ENCODE peak calls at places on chromosome 1, in four cellular contexts. One of them, this sample, is unnamed.

GRCh38 chr1:109556563-109556962 is 8.1 kb downstream of the GNAI3 start:
- DNase-seq in heart left ventricle: no peak
- DNase-seq in AG09309: no peak
- DNase-seq in ovary: no peak
- DNase-seq in this sample: no peak

GRCh38 chr1:206693592-206693991 is 8.9 kb downstream of the MAPKAPK2 start:
- DNase-seq in heart left ventricle: peak
- DNase-seq in AG09309: no peak
- DNase-seq in ovary: no peak
- DNase-seq in this sample: no peak

GRCh38 chr1:248243204-248243603 is 12.0 kb downstream of the OR2M4 start:
- DNase-seq in heart left ventricle: no peak
- DNase-seq in AG09309: no peak
- DNase-seq in ovary: no peak
- DNase-seq in this sample: no peak

GRCh38 chr1:31931241-31932225 is 6.6 kb downstream of the PTP4A2 start:
- DNase-seq in heart left ventricle: no peak
- DNase-seq in AG09309: no peak
- DNase-seq in ovary: no peak
- DNase-seq in this sample: no peak

GRCh38 chr1:8017495-8018310 is 8.4 kb downstream of the ERRFI1 start:
- DNase-seq in heart left ventricle: no peak
- DNase-seq in AG09309: peak
- DNase-seq in ovary: no peak
- DNase-seq in this sample: no peak

GRCh38 chr1:19735419-19736127 is 64.1 kb downstream of the TMCO4 start:
- DNase-seq in heart left ventricle: peak
- DNase-seq in AG09309: peak
- DNase-seq in ovary: no peak
- DNase-seq in this sample: peak

GRCh38 chr1:227544677-227545076 is 18.7 kb upstream of the ZNF678 start:
- DNase-seq in heart left ventricle: no peak
- DNase-seq in AG09309: no peak
- DNase-seq in ovary: peak
- DNase-seq in this sample: no peak

GRCh38 chr1:19065526-19066247 is 109.2 kb upstream of the IFFO2 start:
- DNase-seq in heart left ventricle: no peak
- DNase-seq in AG09309: no peak
- DNase-seq in ovary: no peak
- DNase-seq in this sample: no peak

GRCh38 chr1:100543640-100544039 is 5.7 kb downstream of the GPR88 start:
- DNase-seq in heart left ventricle: no peak
- DNase-seq in AG09309: no peak
- DNase-seq in ovary: no peak
- DNase-seq in this sample: no peak

GRCh38 chr1:22704440-22705067 is 6.1 kb upstream of the EPHB2 start:
- DNase-seq in heart left ventricle: peak
- DNase-seq in AG09309: peak
- DNase-seq in ovary: peak
- DNase-seq in this sample: peak

GRCh38 chr1:25492323-25492722 is 51.1 kb upstream of the LDLRAP1 start:
- DNase-seq in heart left ventricle: no peak
- DNase-seq in AG09309: no peak
- DNase-seq in ovary: no peak
- DNase-seq in this sample: no peak

GRCh38 chr1:91871994-91872393 is 14.0 kb downstream of the TGFBR3 start:
- DNase-seq in heart left ventricle: no peak
- DNase-seq in AG09309: no peak
- DNase-seq in ovary: no peak
- DNase-seq in this sample: no peak

GRCh38 chr1:19484338-19484792 is 974 bp downstream of the CAPZB start:
- DNase-seq in heart left ventricle: no peak
- DNase-seq in AG09309: no peak
- DNase-seq in ovary: peak
- DNase-seq in this sample: no peak

GRCh38 chr1:200556005-200556404 is 64.5 kb downstream of the KIF14 start:
- DNase-seq in heart left ventricle: no peak
- DNase-seq in AG09309: no peak
- DNase-seq in ovary: no peak
- DNase-seq in this sample: no peak
- TF ChIP-seq CTCF in heart left ventricle: no peak
- TF ChIP-seq CTCF in AG09309: peak
- TF ChIP-seq CTCF in ovary: no peak
- TF ChIP-seq CTCF in this sample: peak

GRCh38 chr1:2539312-2539907 is 9.3 kb upstream of the HES5 start:
- DNase-seq in heart left ventricle: no peak
- DNase-seq in AG09309: no peak
- DNase-seq in ovary: no peak
- DNase-seq in this sample: no peak
- TF ChIP-seq CTCF in heart left ventricle: no peak
- TF ChIP-seq CTCF in AG09309: peak
- TF ChIP-seq CTCF in ovary: no peak
- TF ChIP-seq CTCF in this sample: peak

DNA sequence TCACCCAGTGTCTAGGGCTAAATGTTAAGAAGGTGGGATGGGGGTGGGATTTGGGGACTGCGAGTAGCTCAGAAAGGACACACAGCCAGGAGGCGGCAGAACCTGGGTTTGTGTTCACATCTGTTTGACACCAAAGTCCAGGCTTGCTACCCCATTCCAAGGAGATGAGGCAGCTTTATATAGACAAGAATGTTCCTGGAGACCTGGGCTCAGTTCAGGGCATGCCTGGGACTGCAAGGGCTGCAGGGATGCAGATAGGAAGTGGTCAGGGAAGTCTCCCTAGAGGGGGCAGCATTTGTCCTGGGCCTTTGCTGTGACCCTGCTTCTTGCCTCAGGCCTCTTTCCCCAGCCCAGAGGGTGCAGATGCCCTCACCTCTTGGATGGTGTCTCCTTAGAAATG is 16.3 kb downstream of the PADI3 start:
- DNase-seq in heart left ventricle: no peak
- DNase-seq in AG09309: no peak
- DNase-seq in ovary: no peak
- DNase-seq in this sample: no peak
- TF ChIP-seq CTCF in heart left ventricle: no peak
- TF ChIP-seq CTCF in AG09309: peak
- TF ChIP-seq CTCF in ovary: no peak
- TF ChIP-seq CTCF in this sample: no peak

GRCh38 chr1:14612281-14612680 is 13.8 kb downstream of the KAZN start:
- DNase-seq in heart left ventricle: no peak
- DNase-seq in AG09309: no peak
- DNase-seq in ovary: no peak
- DNase-seq in this sample: no peak

GRCh38 chr1:14614326-14614725 is 15.8 kb downstream of the KAZN start:
- DNase-seq in heart left ventricle: no peak
- DNase-seq in AG09309: no peak
- DNase-seq in ovary: no peak
- DNase-seq in this sample: no peak

GRCh38 chr1:14611792-14612191 is 13.3 kb downstream of the KAZN start:
- DNase-seq in heart left ventricle: no peak
- DNase-seq in AG09309: no peak
- DNase-seq in ovary: no peak
- DNase-seq in this sample: no peak

GRCh38 chr1:14615539-14616218 is 17.2 kb downstream of the KAZN start:
- DNase-seq in heart left ventricle: no peak
- DNase-seq in AG09309: no peak
- DNase-seq in ovary: no peak
- DNase-seq in this sample: no peak

DNA sequence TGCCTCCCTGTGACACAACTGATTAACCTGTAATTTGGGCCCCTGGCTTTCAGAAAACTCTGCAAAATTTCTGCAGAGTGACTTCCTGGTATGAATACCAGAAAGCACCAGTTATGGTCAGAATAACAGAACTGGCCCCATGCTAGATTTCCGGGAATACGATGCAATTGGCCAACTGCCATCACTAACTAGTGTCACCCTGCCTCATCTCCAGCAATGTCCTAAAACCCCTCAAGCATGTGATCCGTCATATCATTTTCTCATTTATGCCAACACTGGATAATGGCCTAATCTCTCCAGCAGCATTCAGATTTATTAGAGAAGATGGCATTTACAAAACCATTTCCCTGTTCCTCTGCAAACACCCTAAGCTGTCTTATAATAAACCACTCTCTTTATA is 15.4 kb downstream of the KAZN start:
- DNase-seq in heart left ventricle: no peak
- DNase-seq in AG09309: no peak
- DNase-seq in ovary: no peak
- DNase-seq in this sample: no peak
- TF ChIP-seq CTCF in heart left ventricle: no peak
- TF ChIP-seq CTCF in AG09309: no peak
- TF ChIP-seq CTCF in ovary: no peak
- TF ChIP-seq CTCF in this sample: no peak